ENCODE peak calls at places on chromosomes 11 and 22, in four cellular contexts. M is foreskin keratinocyte, R is GM12865, D is progenitor cell of endocrine pancreas. A is an unnamed sample.

GRCh38 chr22:38728899-38729796 is 23.4 kb downstream of the GTPBP1 start:
- DNase-seq in M (no peak), R (no peak), D (no peak), A (no peak)

GRCh38 chr11:77074626-77075221 is 8.0 kb downstream of the CAPN5 start:
- DNase-seq in R (no peak), M (no peak), D (no peak), A (no peak)

GRCh38 chr11:44595964-44596381 is 30.5 kb downstream of the CD82 start:
- DNase-seq in R (no peak), D (no peak), M (no peak), A (peak)

GRCh38 chr11:100581318-100581717 is 105.8 kb upstream of the ARHGAP42 start:
- DNase-seq in R (no peak), M (no peak), D (no peak), A (peak)

GRCh38 chr11:70581991-70582885 is 183.9 kb downstream of the CTTN start:
- DNase-seq in M (no peak), D (no peak), R (no peak), A (peak)

GRCh38 chr11:5042091-5042490 is 4.2 kb upstream of the OR52J3 start:
- DNase-seq in M (peak), R (no peak), D (no peak), A (no peak)

GRCh38 chr11:130601141-130601540 is 152.7 kb downstream of the ADAMTS15 start:
- DNase-seq in D (no peak), M (no peak), R (peak), A (no peak)

GRCh38 chr22:17444204-17444504 is 74.9 kb downstream of the CECR2 start:
- DNase-seq in D (no peak), M (no peak), R (no peak), A (no peak)

GRCh38 chr11:113256431-113257227 is 57.8 kb upstream of the TTC12 start:
- DNase-seq in D (no peak), R (no peak), M (peak), A (no peak)

GRCh38 chr22:19990609-19991394 is 25.8 kb downstream of the ARVCF start:
- DNase-seq in R (no peak), D (no peak), M (no peak), A (no peak)

DNA sequence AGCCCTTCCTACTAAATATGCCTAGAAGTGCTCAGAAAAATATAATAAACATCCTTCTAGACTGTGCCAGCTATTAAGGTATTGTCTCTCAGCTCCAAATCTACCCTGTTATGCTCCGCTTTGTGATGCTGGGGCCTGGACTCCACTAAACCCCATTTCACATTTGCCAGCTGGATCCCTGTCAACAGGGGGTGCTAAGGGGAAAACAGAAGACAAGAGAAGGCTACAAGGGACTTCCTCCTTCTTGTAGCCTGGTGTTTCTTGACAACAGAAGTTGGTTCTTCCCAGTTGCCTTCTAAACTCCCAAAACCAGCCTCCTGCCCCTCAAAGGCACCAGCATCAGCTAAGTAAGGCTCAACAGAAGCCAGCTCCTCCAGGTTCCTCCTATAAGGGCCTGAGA is 5.2 kb downstream of the NUMA1 start:
- DNase-seq in M (no peak), D (no peak), R (peak), A (no peak)
- TF ChIP-seq CTCF in M (peak), D (no peak), R (no peak), A (no peak)

DNA sequence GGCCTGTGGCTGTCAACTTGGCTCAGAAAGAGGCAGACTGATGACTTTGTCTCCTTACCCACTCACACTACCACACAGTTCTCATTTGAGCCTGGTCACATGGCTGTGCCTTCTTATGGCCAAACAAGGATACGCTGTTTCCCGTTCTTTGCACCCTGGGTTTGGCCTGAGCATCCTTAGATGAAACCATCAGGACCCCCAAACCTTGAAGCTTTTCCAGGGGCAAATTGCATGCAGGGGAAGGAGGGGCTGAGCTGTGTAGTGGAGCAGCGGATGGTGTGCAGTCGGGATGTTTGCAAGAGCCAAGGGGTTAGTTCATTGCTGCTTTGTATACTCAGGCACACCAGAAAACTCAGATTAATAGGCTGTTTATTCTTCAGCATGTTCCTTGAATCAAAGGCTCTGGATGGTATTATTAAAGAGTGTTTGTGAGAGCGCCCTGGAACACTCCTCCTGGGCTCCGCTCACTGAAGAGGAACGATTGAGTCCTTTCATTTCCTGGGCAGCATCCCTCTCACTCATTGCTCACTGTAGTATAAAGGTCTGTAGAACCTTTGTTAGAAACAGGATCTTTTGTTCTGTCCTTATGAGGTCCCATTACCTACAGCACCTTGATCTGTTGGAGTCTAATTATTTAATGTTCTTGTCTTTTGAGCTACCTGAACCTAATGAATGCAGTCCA is 69.7 kb downstream of the ARFGAP2 start:
- DNase-seq in R (no peak), M (no peak), D (no peak), A (no peak)
- TF ChIP-seq CTCF in R (no peak), M (no peak), D (no peak), A (no peak)

DNA sequence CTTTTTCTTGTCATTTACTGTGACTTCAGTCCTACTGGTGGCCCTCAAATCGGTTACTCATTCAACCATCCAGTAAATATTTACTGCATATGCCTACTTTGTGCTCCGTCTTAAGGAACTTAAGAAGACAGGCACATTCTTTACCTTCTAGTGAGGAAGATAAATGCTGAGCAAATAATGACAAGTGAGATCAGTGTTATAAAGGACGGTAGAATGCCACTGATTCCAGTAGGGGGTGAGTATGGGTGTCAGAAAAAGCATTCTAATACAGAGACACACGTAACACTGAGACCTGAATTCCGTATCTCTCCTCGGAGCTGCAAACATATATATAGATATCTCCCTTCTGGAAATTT is 1.6 kb downstream of the ANKRD42 start:
- DNase-seq in D (no peak), R (no peak), M (no peak), A (no peak)
- TF ChIP-seq CTCF in D (no peak), R (no peak), M (no peak), A (no peak)

DNA sequence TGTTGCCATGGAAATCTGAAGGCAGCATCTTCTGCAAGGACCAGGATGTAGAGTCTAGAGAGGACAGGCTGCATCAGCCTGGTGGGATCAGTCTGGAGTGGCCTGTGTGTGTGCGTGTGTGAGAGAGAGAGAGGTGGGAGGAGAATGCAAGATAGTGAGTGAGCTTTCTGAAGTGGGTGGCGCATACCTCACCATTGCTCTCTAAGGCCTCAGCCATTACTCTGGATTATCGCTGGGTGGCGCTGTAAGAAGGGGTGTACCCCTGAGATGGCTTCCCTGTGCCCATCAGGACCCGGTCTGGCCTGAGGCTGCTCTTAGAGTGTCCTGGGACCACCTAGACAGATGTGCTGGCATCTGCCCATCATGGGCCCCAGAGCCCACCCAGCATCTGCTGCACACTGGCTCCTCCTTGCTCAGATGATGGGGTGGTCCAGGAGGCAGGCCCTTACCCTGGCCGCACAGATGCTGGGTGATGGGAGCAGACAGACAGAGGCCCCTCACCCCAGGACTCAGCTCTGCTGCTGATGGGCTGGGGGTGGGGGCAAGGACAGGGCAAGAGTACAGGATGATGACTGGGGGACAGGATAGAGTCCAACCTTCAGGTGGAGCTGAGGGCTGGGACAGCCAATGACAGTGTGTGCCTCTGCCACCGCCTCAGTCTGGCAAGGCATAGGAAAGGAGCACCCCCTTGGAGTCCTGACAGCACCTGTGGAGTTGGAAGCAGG is 25.7 kb upstream of the TUB start:
- DNase-seq in M (no peak), D (no peak), R (no peak), A (no peak)
- TF ChIP-seq CTCF in M (peak), D (peak), R (peak), A (no peak)

DNA sequence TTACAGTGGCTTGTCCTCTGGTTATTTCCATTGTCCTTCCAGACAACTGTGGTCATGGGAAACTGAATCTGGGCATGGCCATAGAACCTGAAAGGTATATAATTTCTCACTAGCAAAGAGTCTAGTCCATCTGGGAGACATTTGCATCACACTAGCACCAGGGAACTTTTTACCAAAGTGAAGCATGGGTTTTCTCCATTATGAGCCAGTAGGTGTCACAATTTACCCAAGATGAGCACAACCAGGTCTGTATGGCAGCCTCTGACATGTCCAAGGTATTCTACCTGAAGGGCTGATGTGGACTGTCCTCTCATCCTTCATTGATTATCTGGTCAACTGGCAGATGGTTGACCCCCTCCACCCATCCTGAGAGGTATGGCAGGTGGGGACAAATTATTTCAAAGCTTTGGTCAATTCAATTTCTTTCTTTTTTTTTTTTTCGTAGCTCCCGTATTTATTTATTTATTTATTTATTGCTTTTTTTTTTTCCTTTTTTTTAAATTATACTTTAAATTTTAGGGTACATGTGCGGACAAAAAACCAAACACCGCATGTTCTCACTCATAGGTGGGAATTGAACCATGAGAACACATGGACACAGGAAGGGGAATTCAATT is 425.9 kb downstream of the TMEM135 start:
- DNase-seq in D (no peak), M (peak), R (peak), A (no peak)
- TF ChIP-seq CTCF in D (peak), M (peak), R (peak), A (no peak)

GRCh38 chr22:27630754-27631153 is 170.8 kb downstream of the MN1 start:
- DNase-seq in R (no peak), M (no peak), D (no peak), A (no peak)
- TF ChIP-seq CTCF in R (no peak), M (no peak), D (no peak), A (no peak)

GRCh38 chr11:12087075-12087775 is 23.2 kb upstream of the MICAL2 start:
- DNase-seq in D (no peak), R (peak), M (peak), A (no peak)
- TF ChIP-seq CTCF in D (no peak), R (peak), M (peak), A (peak)

GRCh38 chr11:117437791-117438130 is 110.1 kb downstream of the CEP164 start:
- DNase-seq in D (no peak), M (no peak), R (no peak), A (no peak)
- TF ChIP-seq CTCF in D (no peak), M (no peak), R (no peak), A (no peak)

DNA sequence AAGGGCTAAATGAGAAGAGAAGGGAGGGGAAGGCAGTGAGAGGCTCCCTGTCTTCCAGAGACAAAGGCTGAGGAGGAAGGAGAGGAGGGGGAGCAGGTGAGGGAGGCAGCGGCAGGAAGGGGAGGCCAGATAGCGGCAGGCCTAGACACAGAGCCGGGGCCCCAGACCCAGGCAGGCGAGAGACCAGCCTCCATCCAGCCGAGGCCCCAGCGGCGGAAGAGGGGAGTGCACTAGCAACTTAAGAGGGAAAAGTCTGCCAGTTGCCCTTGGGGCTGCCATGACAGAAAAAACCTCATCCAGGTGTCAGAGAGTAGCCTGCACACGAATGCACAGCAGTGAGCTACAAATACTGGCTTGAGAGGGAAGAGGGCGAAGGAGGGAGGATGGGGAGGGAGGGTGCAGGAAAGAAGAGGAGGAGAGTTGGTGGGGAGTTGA is 46.7 kb downstream of the IGLL1 start:
- DNase-seq in M (no peak), D (peak), R (no peak), A (no peak)
- TF ChIP-seq CTCF in M (peak), D (peak), R (no peak), A (no peak)

GRCh38 chr11:117408356-117408755 is 80.7 kb downstream of the CEP164 start:
- DNase-seq in R (no peak), M (no peak), D (no peak), A (no peak)
- TF ChIP-seq CTCF in R (no peak), M (no peak), D (no peak), A (no peak)

A was measured in Peyer's patch.